ENCODE peak calls at places on chromosomes 13 and 19, in five cellular contexts. O, Q, V, S and C are unnamed samples.

GRCh38 chr13:91058066-91058465 is 289.4 kb upstream of the MIR17HG start:
- DNase-seq in O (no peak), Q (no peak), V (peak), S (no peak), C (no peak)

GRCh38 chr19:54473071-54473941 is at the start of gene CDC42EP5:
- DNase-seq in Q (no peak), O (peak), S (no peak), V (peak), C (peak)

GRCh38 chr13:76019421-76020044 is 383.4 kb downstream of the LMO7 start:
- DNase-seq in O (no peak), S (no peak), Q (no peak), V (no peak), C (no peak)

GRCh38 chr19:35773020-35773809 is 2.1 kb upstream of the ARHGAP33 start:
- DNase-seq in S (no peak), V (no peak), Q (no peak), O (no peak), C (peak)

GRCh38 chr19:31064486-31064885 is 284.8 kb downstream of the TSHZ3 start:
- DNase-seq in Q (peak), V (no peak), O (no peak), S (no peak), C (no peak)

GRCh38 chr19:41255171-41255570 is 9.0 kb upstream of the HNRNPUL1 start:
- DNase-seq in O (no peak), V (no peak), Q (no peak), S (no peak), C (no peak)

GRCh38 chr13:49093376-49093775 is 117.7 kb downstream of the FNDC3A start:
- DNase-seq in Q (no peak), V (no peak), O (no peak), S (no peak), C (no peak)

GRCh38 chr19:8877854-8878705 is 45.9 kb downstream of the MBD3L1 start:
- DNase-seq in V (no peak), S (no peak), Q (no peak), O (no peak), C (no peak)

GRCh38 chr13:24161010-24161775 is 673 bp downstream of the SPATA13 start:
- DNase-seq in V (no peak), Q (peak), O (peak), S (peak), C (peak)

GRCh38 chr13:90622547-90622946 is 724.9 kb upstream of the MIR17HG start:
- DNase-seq in Q (no peak), S (no peak), V (peak), O (no peak), C (peak)

GRCh38 chr19:37855098-37855497 is 51.3 kb downstream of the WDR87 start:
- DNase-seq in V (peak), S (peak), Q (no peak), O (peak), C (peak)

GRCh38 chr13:106234656-106235055 is 300.8 kb downstream of the EFNB2 start:
- DNase-seq in V (no peak), O (no peak), Q (no peak), S (no peak), C (no peak)

GRCh38 chr13:113650275-113650674 is 7.7 kb downstream of the ATP4B start:
- DNase-seq in V (no peak), O (no peak), S (no peak), Q (no peak), C (no peak)

GRCh38 chr19:42350417-42350816 is 25.0 kb downstream of the MEGF8 start:
- DNase-seq in V (no peak), S (no peak), Q (no peak), O (no peak), C (no peak)

GRCh38 chr19:23991170-23991569 is 76.5 kb downstream of the ZNF726 start:
- DNase-seq in V (peak), Q (peak), O (no peak), S (no peak), C (no peak)

GRCh38 chr13:79990048-79990447 is 350.9 kb downstream of the SPRY2 start:
- DNase-seq in V (no peak), O (no peak), S (no peak), Q (no peak), C (peak)

GRCh38 chr19:35341565-35342225 is 6.0 kb upstream of the FFAR1 start:
- DNase-seq in Q (no peak), S (no peak), V (no peak), O (no peak), C (no peak)

GRCh38 chr19:42075364-42075615 is 676 bp upstream of the ZNF574 start:
- DNase-seq in Q (no peak), S (no peak), O (no peak), V (no peak), C (no peak)